ENCODE peak calls at places on chromosomes 2 and 18, in seven cellular contexts. Z, E, Q, I, K, L and W are unnamed samples.

GRCh38 chr2:11583203-11583752 is 49.4 kb downstream of the GREB1 start:
- DNase-seq in Q (no peak), Z (no peak), K (no peak), I (no peak), L (no peak), E (peak; percentile 20), W (no peak)

GRCh38 chr2:148490840-148491439 is 153.6 kb upstream of the EPC2 start:
- DNase-seq in Z (no peak), Q (no peak), I (no peak), E (no peak), L (no peak), K (no peak), W (no peak)

GRCh38 chr18:61697306-61697909 is 195.4 kb downstream of the RNF152 start:
- DNase-seq in Z (no peak), K (no peak), Q (no peak), L (no peak), E (peak; percentile 17), I (no peak), W (no peak)

GRCh38 chr2:204234879-204235278 is 298.3 kb downstream of the ICOS start:
- DNase-seq in Z (no peak), I (no peak), E (no peak), K (no peak), Q (no peak), L (no peak), W (no peak)

GRCh38 chr2:77228379-77228778 is 293.8 kb downstream of the LRRTM4 start:
- DNase-seq in K (no peak), Z (no peak), L (no peak), E (no peak), Q (no peak), I (no peak), W (no peak)

GRCh38 chr2:158713523-158714138 is 81.5 kb upstream of the DAPL1 start:
- DNase-seq in Z (no peak), Q (no peak), I (no peak), K (no peak), E (no peak), L (no peak), W (no peak)

GRCh38 chr2:43255249-43255960 is 29.0 kb upstream of the ZFP36L2 start:
- DNase-seq in E (no peak), L (no peak), I (no peak), K (no peak), Q (no peak), Z (no peak), W (no peak)

GRCh38 chr2:127560929-127561275 is 25.4 kb downstream of the MYO7B start:
- DNase-seq in I (no peak), K (no peak), E (no peak), Q (no peak), Z (no peak), L (no peak), W (no peak)

GRCh38 chr18:27838230-27838629 is 338.7 kb downstream of the CDH2 start:
- DNase-seq in E (no peak), K (no peak), L (no peak), I (no peak), Z (no peak), Q (no peak), W (no peak)

GRCh38 chr2:146701183-146701582 is 1143.6 kb upstream of the ACVR2A start:
- DNase-seq in I (no peak), E (no peak), Z (peak; percentile 55), K (peak; percentile 71), L (no peak), Q (no peak), W (no peak)

GRCh38 chr2:191049728-191050639 is 36.0 kb upstream of the STAT1 start:
- DNase-seq in I (no peak), Q (no peak), L (no peak), K (no peak), E (peak; percentile 5), Z (no peak), W (no peak)

GRCh38 chr2:64348386-64349142 is 105.4 kb upstream of the LGALSL start:
- DNase-seq in L (no peak), E (no peak), I (no peak), Q (no peak), Z (no peak), K (no peak), W (no peak)

GRCh38 chr2:9249036-9249800 is 42.6 kb downstream of the ASAP2 start:
- DNase-seq in I (no peak), K (no peak), Q (no peak), L (no peak), E (no peak), Z (no peak), W (no peak)

GRCh38 chr2:73746877-73747208 is 9.7 kb upstream of the TPRKB start:
- DNase-seq in E (no peak), I (no peak), Q (no peak), K (no peak), L (no peak), Z (no peak), W (no peak)

GRCh38 chr2:78701546-78701945 is 324.0 kb upstream of the REG3G start:
- DNase-seq in K (no peak), E (no peak), L (no peak), Z (no peak), I (no peak), Q (no peak), W (no peak)

GRCh38 chr18:14928396-14928795 is 180.4 kb downstream of the ANKRD30B start:
- DNase-seq in K (no peak), Q (no peak), E (no peak), L (no peak), Z (no peak), I (no peak), W (no peak)

GRCh38 chr2:152686308-152686707 is 31.0 kb downstream of the PRPF40A start:
- DNase-seq in L (no peak), I (no peak), Z (no peak), Q (no peak), E (no peak), K (no peak), W (no peak)

GRCh38 chr2:228446732-228447131 is 265.2 kb upstream of the SPHKAP start:
- DNase-seq in L (no peak), I (no peak), K (no peak), Z (no peak), Q (no peak), E (no peak), W (no peak)

GRCh38 chr18:76721207-76721996 is 101.0 kb upstream of the ZNF236 start:
- DNase-seq in I (no peak), Z (no peak), E (no peak), L (no peak), K (no peak), Q (peak; percentile 92), W (no peak)

GRCh38 chr18:12455511-12455910 is 47.8 kb downstream of the PRELID3A start:
- DNase-seq in I (no peak), K (no peak), E (no peak), Z (no peak), Q (no peak), L (no peak), W (no peak)

DNA sequence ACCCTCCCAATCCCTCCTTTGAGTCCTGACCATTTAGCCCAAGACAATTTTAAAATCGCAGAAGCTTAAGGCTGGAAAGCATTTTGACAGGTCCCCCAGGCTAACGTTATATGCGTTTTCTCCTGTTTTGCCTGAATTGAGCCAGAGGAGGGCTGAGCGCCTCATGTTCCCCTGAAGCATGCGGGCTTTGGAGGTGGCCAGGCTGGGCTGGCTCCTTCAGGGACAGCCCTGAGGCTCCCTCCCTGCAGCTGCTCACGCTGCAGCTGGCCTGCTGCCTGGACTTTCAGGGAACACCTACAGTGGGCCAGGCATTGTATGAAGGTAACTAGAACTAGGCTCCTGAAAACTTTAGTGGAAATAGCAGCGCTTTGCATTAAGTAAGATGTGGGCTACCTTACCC is 179.2 kb downstream of the ACKR3 start:
- DNase-seq in Q (no peak), K (no peak), L (no peak), I (peak; percentile 47), Z (no peak), E (no peak), W (no peak)
- H3K4me1 ChIP-seq in Q (no peaks in the 10 kb centered on the region), K (no peaks in the 10 kb centered on the region), L (no peaks in the 10 kb centered on the region), I (peaks cover 32% of the 10 kb centered on the region), Z (peaks cover 13% of the 10 kb centered on the region), E (peaks cover 30% of the 10 kb centered on the region), W (no peaks in the 10 kb centered on the region)

DNA sequence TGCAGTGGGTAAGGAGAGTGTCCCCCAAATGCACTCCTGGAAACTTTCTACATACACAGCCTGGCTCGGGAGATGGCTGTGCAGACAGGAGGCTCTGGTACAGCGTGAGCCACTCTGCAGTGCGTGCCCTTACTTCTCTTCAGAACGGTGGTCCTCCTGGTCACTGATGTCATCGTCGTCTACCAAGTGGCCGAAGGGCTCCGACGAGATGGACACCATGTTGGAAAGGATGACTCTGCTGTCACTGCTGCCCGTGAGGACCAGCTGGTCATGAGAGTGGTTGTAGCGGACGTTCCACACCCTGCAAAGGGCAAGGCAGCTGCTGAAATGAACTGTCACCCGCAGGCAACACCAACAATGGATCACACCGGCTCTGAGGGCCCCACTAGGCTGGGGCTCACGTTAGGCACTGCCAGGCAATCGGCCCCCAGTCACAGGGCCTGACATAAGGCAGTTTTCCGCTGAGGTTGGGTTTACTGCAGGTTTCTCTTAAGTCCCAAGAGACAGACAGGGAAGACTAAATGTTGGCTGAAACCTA is 185.3 kb downstream of the EIPR1 start:
- DNase-seq in Z (no peak), K (no peak), E (no peak), L (no peak), Q (no peak), I (no peak), W (no peak)
- H3K4me1 ChIP-seq in Z (peaks cover under 1% of the 10 kb centered on the region), K (no peaks in the 10 kb centered on the region), E (no peaks in the 10 kb centered on the region), L (peaks cover 5% of the 10 kb centered on the region), Q (no peaks in the 10 kb centered on the region), I (no peaks in the 10 kb centered on the region), W (no peaks in the 10 kb centered on the region)

DNA sequence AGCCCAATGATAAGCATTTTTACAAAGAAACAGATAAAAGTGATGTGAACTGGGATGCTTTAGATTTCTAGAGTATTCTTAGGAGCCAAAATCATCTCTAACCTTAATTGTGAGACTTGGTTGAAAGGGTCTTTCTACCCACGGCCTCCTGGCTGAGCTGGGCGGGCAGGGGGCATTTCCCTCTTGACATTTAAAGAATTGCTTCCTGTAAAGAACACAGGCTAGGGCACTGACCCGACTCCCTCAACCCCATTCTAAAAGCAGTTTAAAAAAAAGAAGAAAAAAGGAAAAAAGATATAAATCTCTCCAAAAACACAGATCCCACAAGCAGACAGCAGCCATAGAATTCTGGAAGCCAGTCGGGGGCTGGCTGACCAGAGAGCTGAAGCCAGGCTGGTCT is 188.7 kb downstream of the HDAC4 start:
- DNase-seq in Z (no peak), I (peak; percentile 2), L (no peak), E (no peak), Q (no peak), K (no peak), W (no peak)
- H3K4me1 ChIP-seq in Z (peaks cover 8% of the 10 kb centered on the region), I (peaks cover 59% of the 10 kb centered on the region), L (peaks cover 8% of the 10 kb centered on the region), E (peaks cover 35% of the 10 kb centered on the region), Q (peaks cover 31% of the 10 kb centered on the region), K (no peaks in the 10 kb centered on the region), W (peaks cover 19% of the 10 kb centered on the region)

DNA sequence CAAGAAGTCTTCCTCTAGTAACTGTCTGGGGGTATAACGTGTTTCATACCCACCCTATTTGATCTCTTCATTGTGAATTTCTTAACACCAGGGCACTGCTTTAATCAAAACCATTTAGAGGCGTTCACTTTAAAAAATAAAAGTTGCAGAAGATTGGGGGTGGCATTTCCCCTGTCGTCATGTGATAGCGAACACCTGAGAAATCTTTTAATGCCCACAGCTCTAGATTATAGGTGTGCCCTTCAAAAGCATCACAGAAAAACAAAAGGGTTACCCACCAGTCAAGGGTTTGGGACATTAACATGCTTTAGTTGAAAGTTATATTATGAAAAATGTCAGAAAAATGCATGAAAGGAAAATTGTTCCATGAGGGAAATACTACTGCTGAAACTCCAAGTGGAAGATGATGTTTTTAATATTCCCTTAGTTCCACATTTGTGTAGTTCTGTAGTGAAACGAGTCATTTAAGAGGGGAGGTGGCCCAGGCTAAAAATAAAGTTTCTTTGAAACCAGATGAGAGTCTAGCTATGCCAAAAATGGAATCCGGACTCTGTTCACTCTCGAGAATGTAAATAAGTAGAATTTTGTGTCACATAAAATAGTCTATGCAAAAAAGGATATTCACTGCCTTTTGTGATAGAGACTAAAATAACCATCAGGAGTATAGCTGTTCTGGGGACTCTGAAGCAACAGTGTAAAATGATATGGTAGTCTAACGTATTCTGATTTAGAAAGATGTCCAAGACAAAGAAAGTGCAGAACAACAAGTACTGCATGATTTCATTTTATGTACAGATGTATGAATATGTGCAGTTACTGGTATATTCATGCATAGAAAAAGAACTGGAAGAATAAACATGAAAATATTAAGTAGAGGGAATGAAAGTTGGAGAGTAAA is 95.3 kb downstream of the TMEM247 start:
- DNase-seq in Z (no peak), K (no peak), E (no peak), I (no peak), L (no peak), Q (no peak), W (no peak)
- H3K4me1 ChIP-seq in Z (no peaks in the 10 kb centered on the region), K (no peaks in the 10 kb centered on the region), E (no peaks in the 10 kb centered on the region), I (peaks cover 86% of the 10 kb centered on the region), L (peaks cover 6% of the 10 kb centered on the region), Q (no peaks in the 10 kb centered on the region), W (peaks cover 11% of the 10 kb centered on the region)